ENCODE peak calls at places on chromosome 5, in ten cellular contexts. H is NCI-H345; J is activated T-cell treated with anti-CD3 and anti-CD28 coated beads for 1 hour; G is NCI-H1092; D is activated effector memory CD4-positive, alpha-beta T cell treated with Interleukin-2 at 50 U/mL for 16 hours; W is stimulated activated naive CD8-positive, alpha-beta T cell treated with anti-CD3 and anti-CD28 coated beads, Interleukin-15, Interleukin-2, amounts not matched to agents 100 U/mL and 50 U/mL, for 24 hours; K is stimulated activated CD8-positive, alpha-beta memory T cell treated with anti-CD3 and anti-CD28 coated beads, Interleukin-15, amount 100 ng/mL, for 1 hour; B is COR-L47; Z is fibroblast of mammary gland; L is germinal center. U is an unnamed sample.

GRCh38 chr5:65209341-65209740 is 272.4 kb downstream of the ADAMTS6 start:
- DNase-seq in H (no peak), J (no peak), G (no peak), D (no peak), W (no peak), K (no peak), B (no peak), Z (peak), L (no peak), U (no peak)

GRCh38 chr5:178182158-178182876 is 4.9 kb downstream of the GMCL2 start:
- DNase-seq in H (no peak), J (no peak), G (no peak), D (no peak), W (no peak), K (no peak), B (no peak), Z (no peak), L (no peak), U (peak)

GRCh38 chr5:111585291-111585690 is 73.0 kb upstream of the STARD4 start:
- DNase-seq in H (no peak), J (no peak), G (no peak), D (no peak), W (no peak), K (no peak), B (no peak), Z (no peak), L (no peak), U (no peak)

GRCh38 chr5:150000990-150001659 is 586 bp downstream of the HMGXB3 start:
- DNase-seq in H (peak), J (peak), G (no peak), D (peak), W (peak), K (no peak), B (no peak), Z (peak), L (peak), U (peak)

GRCh38 chr5:26719824-26720223 is 318.6 kb downstream of the CDH9 start:
- DNase-seq in H (no peak), J (no peak), G (no peak), D (no peak), W (no peak), K (no peak), B (no peak), Z (no peak), L (no peak), U (no peak)

GRCh38 chr5:142110046-142110531 is 1.5 kb downstream of the NDFIP1 start:
- DNase-seq in H (no peak), J (no peak), G (no peak), D (no peak), W (no peak), K (no peak), B (no peak), Z (peak), L (peak), U (peak)

GRCh38 chr5:115770466-115770865 is 46.0 kb downstream of the CDO1 start:
- DNase-seq in H (no peak), J (no peak), G (no peak), D (no peak), W (peak), K (no peak), B (no peak), Z (no peak), L (peak), U (peak)

GRCh38 chr5:10760033-10760975 is 730 bp downstream of the DAP start:
- DNase-seq in H (peak), J (no peak), G (peak), D (no peak), W (peak), K (no peak), B (peak), Z (peak), L (peak), U (peak)

GRCh38 chr5:26259081-26259480 is 779.3 kb downstream of the CDH9 start:
- DNase-seq in H (no peak), J (no peak), G (no peak), D (no peak), W (no peak), K (no peak), B (peak), Z (no peak), L (no peak), U (no peak)

GRCh38 chr5:144742376-144742775 is 571.7 kb downstream of the KCTD16 start:
- DNase-seq in H (peak), J (no peak), G (no peak), D (no peak), W (no peak), K (no peak), B (no peak), Z (no peak), L (no peak), U (no peak)

GRCh38 chr5:132445640-132445923 is 45.0 kb downstream of the IRF1 start:
- DNase-seq in H (no peak), J (no peak), G (no peak), D (no peak), W (no peak), K (no peak), B (no peak), Z (no peak), L (no peak), U (no peak)

GRCh38 chr5:104702212-104702611 is 1139.6 kb upstream of the NUDT12 start:
- DNase-seq in H (no peak), J (no peak), G (no peak), D (no peak), W (no peak), K (no peak), B (no peak), Z (no peak), L (no peak), U (no peak)

GRCh38 chr5:84433461-84433860 is 48.8 kb upstream of the EDIL3 start:
- DNase-seq in H (no peak), J (no peak), G (no peak), D (no peak), W (no peak), K (no peak), B (no peak), Z (peak), L (no peak), U (no peak)

GRCh38 chr5:34582364-34582763 is 73.8 kb upstream of the RAI14 start:
- DNase-seq in H (no peak), J (no peak), G (no peak), D (no peak), W (no peak), K (no peak), B (no peak), Z (no peak), L (no peak), U (no peak)

GRCh38 chr5:56459978-56460377 is 226.8 kb upstream of the ANKRD55 start:
- DNase-seq in H (no peak), J (no peak), G (no peak), D (no peak), W (no peak), K (no peak), B (no peak), Z (no peak), L (no peak), U (no peak)

GRCh38 chr5:147046894-147047293 is 168.3 kb upstream of the PPP2R2B start:
- DNase-seq in H (no peak), J (no peak), G (no peak), D (no peak), W (no peak), K (no peak), B (no peak), Z (no peak), L (no peak), U (no peak)

GRCh38 chr5:885127-885442 is 7.5 kb downstream of the BRD9 start:
- DNase-seq in H (no peak), J (no peak), G (no peak), D (no peak), W (no peak), K (no peak), B (no peak), Z (no peak), L (no peak), U (no peak)

GRCh38 chr5:57650360-57651069 is 167.9 kb upstream of the ACTBL2 start:
- DNase-seq in H (peak), J (no peak), G (no peak), D (no peak), W (peak), K (no peak), B (peak), Z (peak), L (peak), U (peak)

GRCh38 chr5:94385767-94386166 is 232.6 kb downstream of the KIAA0825 start:
- DNase-seq in H (no peak), J (no peak), G (no peak), D (no peak), W (no peak), K (no peak), B (no peak), Z (no peak), L (no peak), U (no peak)

GRCh38 chr5:14268236-14268701 is 125.1 kb downstream of the TRIO start:
- DNase-seq in H (no peak), J (no peak), G (no peak), D (no peak), W (no peak), K (no peak), B (no peak), Z (peak), L (no peak), U (peak)

GRCh38 chr5:77630246-77631165 is 8.0 kb downstream of the OTP start:
- DNase-seq in H (peak), J (no peak), G (peak), D (no peak), W (peak), K (no peak), B (peak), Z (no peak), L (peak), U (peak)

GRCh38 chr5:54743997-54744788 is 226.6 kb downstream of the SNX18 start:
- DNase-seq in H (no peak), J (peak), G (no peak), D (peak), W (peak), K (no peak), B (no peak), Z (peak), L (no peak), U (peak)

GRCh38 chr5:101897914-101898313 is 398.2 kb downstream of the SLCO4C1 start:
- DNase-seq in H (peak), J (no peak), G (peak), D (no peak), W (no peak), K (no peak), B (peak), Z (no peak), L (no peak), U (peak)

GRCh38 chr5:10595678-10596309 is 31.9 kb downstream of the ANKRD33B start:
- DNase-seq in H (no peak), J (no peak), G (no peak), D (peak), W (peak), K (no peak), B (no peak), Z (peak), L (no peak), U (no peak)

GRCh38 chr5:34686762-34687268 is 30.7 kb downstream of the RAI14 start:
- DNase-seq in H (no peak), J (no peak), G (no peak), D (no peak), W (no peak), K (no peak), B (no peak), Z (peak), L (no peak), U (peak)

GRCh38 chr5:15992918-15993317 is 186.7 kb downstream of the MARCHF11 start:
- DNase-seq in H (no peak), J (no peak), G (no peak), D (no peak), W (no peak), K (no peak), B (no peak), Z (peak), L (no peak), U (no peak)

GRCh38 chr5:142871056-142871879 is 101.1 kb downstream of the ARHGAP26 start:
- DNase-seq in H (no peak), J (no peak), G (no peak), D (no peak), W (no peak), K (no peak), B (no peak), Z (no peak), L (no peak), U (no peak)

GRCh38 chr5:6759401-6759800 is 46.2 kb downstream of the TENT4A start:
- DNase-seq in H (no peak), J (no peak), G (no peak), D (no peak), W (no peak), K (no peak), B (no peak), Z (peak), L (no peak), U (no peak)

GRCh38 chr5:100560860-100561259 is 25.7 kb downstream of the FAM174A start:
- DNase-seq in H (no peak), J (no peak), G (no peak), D (no peak), W (no peak), K (no peak), B (no peak), Z (peak), L (no peak), U (no peak)

GRCh38 chr5:142221091-142221860 is 103.5 kb downstream of the SPRY4 start:
- DNase-seq in H (no peak), J (no peak), G (no peak), D (no peak), W (no peak), K (no peak), B (no peak), Z (no peak), L (no peak), U (no peak)

GRCh38 chr5:78287833-78288232 is 6.7 kb downstream of the AP3B1 start:
- DNase-seq in H (no peak), J (no peak), G (no peak), D (no peak), W (no peak), K (no peak), B (no peak), Z (peak), L (no peak), U (peak)

GRCh38 chr5:92267830-92268229 is 884.7 kb upstream of the ARRDC3 start:
- DNase-seq in H (no peak), J (no peak), G (no peak), D (no peak), W (no peak), K (no peak), B (no peak), Z (no peak), L (no peak), U (no peak)

GRCh38 chr5:6611561-6612256 is 21.1 kb downstream of the NSUN2 start:
- DNase-seq in H (peak), J (no peak), G (no peak), D (no peak), W (no peak), K (no peak), B (no peak), Z (no peak), L (no peak), U (no peak)

GRCh38 chr5:120447706-120448239 is 16.3 kb upstream of the PRR16 start:
- DNase-seq in H (no peak), J (no peak), G (no peak), D (no peak), W (no peak), K (no peak), B (peak), Z (peak), L (no peak), U (no peak)

GRCh38 chr5:129460951-129461815 is 1.1 kb downstream of the ADAMTS19 start:
- DNase-seq in H (peak), J (no peak), G (no peak), D (no peak), W (peak), K (no peak), B (no peak), Z (no peak), L (peak), U (no peak)

GRCh38 chr5:61386062-61386800 is 54.2 kb downstream of the ZSWIM6 start:
- DNase-seq in H (no peak), J (no peak), G (peak), D (no peak), W (no peak), K (no peak), B (no peak), Z (no peak), L (no peak), U (no peak)

GRCh38 chr5:55903121-55903701 is 52.1 kb downstream of the IL31RA start:
- DNase-seq in H (no peak), J (peak), G (no peak), D (peak), W (peak), K (peak), B (no peak), Z (peak), L (no peak), U (peak)

GRCh38 chr5:122258840-122259239 is 53.2 kb upstream of the SNCAIP start:
- DNase-seq in H (no peak), J (no peak), G (no peak), D (no peak), W (no peak), K (no peak), B (no peak), Z (no peak), L (no peak), U (no peak)

U was measured in NB4.